ENCODE peak calls at places on chromosome 1, in five cellular contexts. S is cardiac muscle cell; M is activated CD4-positive, alpha-beta T cell treated with anti-CD3 and anti-CD28 coated beads, Interleukin-2, amount 50 U/mL, for 1 hour; F is NCI-H1105 treated with DMSO at 0.1 percent for 48 hours; T is NCI-H1436. A is an unnamed sample.

GRCh38 chr1:19209439-19209989 is 552 bp downstream of the UBR4 start:
- DNase-seq in T (no peak), S (peak), F (no peak), M (no peak), A (peak)

GRCh38 chr1:228873714-228874113 is 138.4 kb downstream of the RHOU start:
- DNase-seq in S (no peak), F (no peak), M (no peak), T (no peak), A (no peak)

GRCh38 chr1:210232524-210233215 is at the start of gene SERTAD4:
- DNase-seq in T (peak), M (no peak), S (peak), F (peak), A (peak)

GRCh38 chr1:208183977-208184901 is 59.9 kb downstream of the PLXNA2 start:
- DNase-seq in M (no peak), T (peak), F (no peak), S (peak), A (no peak)

GRCh38 chr1:234842726-234843641 is 233.0 kb upstream of the IRF2BP2 start:
- DNase-seq in M (peak), T (peak), F (no peak), S (peak), A (no peak)

GRCh38 chr1:29081201-29081600 is 42.5 kb downstream of the TMEM200B start:
- DNase-seq in T (no peak), M (no peak), F (no peak), S (no peak), A (no peak)

GRCh38 chr1:225454733-225455132 is 26.9 kb upstream of the LBR start:
- DNase-seq in M (no peak), S (peak), F (no peak), T (no peak), A (peak)

GRCh38 chr1:7770939-7771672 is at the start of gene VAMP3:
- DNase-seq in T (peak), F (peak), M (peak), S (peak), A (peak)

GRCh38 chr1:219041819-219042218 is 131.9 kb upstream of the LYPLAL1 start:
- DNase-seq in F (no peak), S (peak), T (no peak), M (no peak), A (no peak)